ENCODE peak calls at places on chromosomes 6 and 20, in ten cellular contexts. N, E, K, F, S, Y, M, Q, D and G are unnamed samples.
A peak's percentile ranks its signal among the peaks of the same experiment; 100 is the strongest.

GRCh38 chr20:32651537-32651936 is 22.2 kb downstream of the C20orf203 start:
- DNase-seq in Q (no peak), M (no peak), D (no peak), E (no peak), F (no peak), K (no peak), S (no peak), N (no peak), Y (no peak), G (no peak)

GRCh38 chr6:19142236-19142635 is 694.9 kb upstream of the ID4 start:
- DNase-seq in M (no peak), Y (no peak), Q (peak; percentile 23), N (no peak), D (no peak), F (no peak), E (no peak), K (no peak), S (no peak), G (no peak)

GRCh38 chr6:11692451-11693376 is 85.9 kb downstream of the ADTRP start:
- DNase-seq in N (no peak), Y (no peak), K (no peak), S (no peak), E (no peak), F (no peak), Q (no peak), M (no peak), D (no peak), G (no peak)

GRCh38 chr20:52275243-52275817 is 83.8 kb upstream of the ZFP64 start:
- DNase-seq in N (no peak), E (no peak), K (no peak), F (no peak), Q (no peak), D (no peak), M (no peak), Y (no peak), S (no peak), G (no peak)

GRCh38 chr6:11729083-11729482 is 49.5 kb downstream of the ADTRP start:
- DNase-seq in E (no peak), K (no peak), Q (no peak), N (no peak), S (no peak), D (no peak), M (no peak), Y (no peak), F (no peak), G (no peak)

GRCh38 chr6:71290611-71291010 is 2.0 kb downstream of the OGFRL1 start:
- DNase-seq in K (no peak), E (no peak), Q (no peak), Y (no peak), S (no peak), D (no peak), F (no peak), N (no peak), M (no peak), G (no peak)

GRCh38 chr20:46990017-46990810 is 95.6 kb downstream of the EYA2 start:
- DNase-seq in D (no peak), N (no peak), Q (peak; percentile 69), F (no peak), E (no peak), M (peak; percentile 82), Y (no peak), S (no peak), K (no peak), G (no peak)

GRCh38 chr20:8215516-8215915 is 83.5 kb downstream of the PLCB1 start:
- DNase-seq in S (no peak), F (no peak), M (no peak), K (no peak), D (no peak), N (peak; percentile 16), E (no peak), Y (no peak), Q (peak; percentile 20), G (peak; percentile 71)

GRCh38 chr6:16322666-16323312 is 84.4 kb downstream of the GMPR start:
- DNase-seq in Y (no peak), Q (peak; percentile 21), D (no peak), M (no peak), F (no peak), S (peak; percentile 89), N (no peak), K (no peak), E (peak; percentile 49), G (peak; percentile 81)

GRCh38 chr6:51335543-51335942 is 516.9 kb downstream of the TFAP2B start:
- DNase-seq in K (no peak), Q (no peak), F (no peak), E (no peak), S (no peak), M (no peak), D (no peak), N (no peak), Y (no peak), G (no peak)
- H3K27me3 ChIP-seq in K (no peaks in the 10 kb centered on the region), Q (no peaks in the 10 kb centered on the region), F (no peaks in the 10 kb centered on the region), E (no peaks in the 10 kb centered on the region), S (no peaks in the 10 kb centered on the region), M (no peaks in the 10 kb centered on the region), D (no peaks in the 10 kb centered on the region), N (no peaks in the 10 kb centered on the region), Y (no peaks in the 10 kb centered on the region), G (no peaks in the 10 kb centered on the region)

DNA sequence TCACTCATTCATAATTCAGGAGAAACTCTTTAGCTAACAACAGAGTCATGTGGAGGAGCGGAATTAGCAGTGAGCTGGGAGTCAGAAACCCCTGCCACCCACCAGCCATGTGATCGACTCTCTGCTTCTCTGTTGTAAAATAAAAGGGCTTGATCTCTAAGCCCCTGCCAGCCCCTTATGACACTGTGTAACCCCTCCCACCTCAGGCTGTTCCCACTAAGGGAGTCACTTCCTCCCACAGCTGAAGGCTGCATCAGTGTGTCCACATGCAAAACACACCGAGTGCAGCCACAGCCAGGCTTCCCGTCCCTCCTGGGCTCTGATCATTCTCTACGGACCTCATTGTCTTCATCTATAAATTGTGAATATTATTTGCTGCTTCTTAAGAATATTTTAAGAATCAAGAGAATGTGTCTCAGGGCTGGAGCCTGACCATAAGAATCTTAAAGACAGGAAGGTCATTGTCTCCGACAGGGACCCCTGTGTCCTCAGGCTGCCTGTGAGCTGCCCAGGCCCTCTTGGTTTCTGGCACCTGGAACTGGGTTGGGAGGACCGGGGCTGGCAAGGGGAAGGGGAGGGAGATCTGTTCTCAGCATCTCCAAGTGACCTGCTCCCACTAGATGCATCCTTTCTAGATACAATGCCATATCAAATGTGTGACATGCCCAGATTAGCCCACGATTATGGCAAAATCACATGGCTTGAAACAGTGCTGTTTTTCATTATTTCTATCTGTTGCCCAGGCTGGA is 110.7 kb downstream of the SCML4 start:
- DNase-seq in E (no peak), S (no peak), Q (no peak), Y (no peak), M (no peak), D (no peak), N (no peak), F (no peak), K (no peak), G (no peak)
- H3K4me3 ChIP-seq in E (peak overlapping the region; percentile 5), S (no peak overlapping the region), Q (no peak overlapping the region), Y (peak overlapping the region; percentile 20), M (peak overlapping the region; percentile 54), D (no peak overlapping the region), N (no peak overlapping the region), F (no peak overlapping the region), K (no peak overlapping the region), G (no peak overlapping the region)

GRCh38 chr6:49551866-49552129 is 1.3 kb downstream of the C6orf141 start:
- DNase-seq in E (no peak), M (no peak), K (no peak), Q (no peak), Y (no peak), N (no peak), D (no peak), F (no peak), S (no peak), G (no peak)

GRCh38 chr6:49548613-49549304 is 1.7 kb upstream of the C6orf141 start:
- DNase-seq in S (no peak), F (no peak), N (no peak), E (no peak), Y (no peak), K (no peak), Q (no peak), M (no peak), D (no peak), G (no peak)

GRCh38 chr6:49549691-49550412 is 616 bp upstream of the C6orf141 start:
- DNase-seq in F (no peak), K (no peak), S (no peak), E (no peak), D (no peak), Q (no peak), Y (no peak), N (peak; percentile 21), M (no peak), G (no peak)

GRCh38 chr6:49551126-49551865 is 828 bp downstream of the C6orf141 start:
- DNase-seq in K (no peak), N (peak; percentile 40), M (no peak), D (no peak), S (no peak), F (no peak), E (no peak), Y (no peak), Q (no peak), G (no peak)

GRCh38 chr6:49550413-49551125 is at the start of gene C6orf141:
- DNase-seq in F (no peak), E (peak; percentile 31), S (no peak), Y (no peak), Q (no peak), D (no peak), N (peak; percentile 24), K (peak; percentile 70), M (no peak), G (no peak)
- TF ChIP-seq POLR2AphosphoS5 in F (no peak), E (no peak), S (no peak), Y (no peak), Q (no peak), D (no peak), N (no peak), K (peak; percentile 82), M (no peak), G (no peak)

DNA sequence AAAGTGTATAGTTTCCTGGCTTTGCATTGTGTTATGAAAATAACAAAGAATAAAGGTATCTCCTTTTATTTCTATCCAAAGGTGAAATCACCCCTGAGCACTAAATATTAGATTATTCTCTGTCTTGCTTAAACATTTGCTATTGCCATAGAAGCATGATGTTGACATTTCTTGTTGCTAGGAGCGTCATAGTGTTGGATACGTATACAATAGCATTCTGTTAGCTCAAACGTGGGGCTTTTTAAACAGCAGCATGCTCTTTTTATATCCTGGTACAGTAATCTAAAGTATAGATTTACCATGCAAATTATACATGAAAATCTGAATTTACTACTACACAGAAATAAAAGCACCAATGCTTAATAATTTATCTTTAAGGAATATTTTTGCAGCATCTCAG is 9.7 kb upstream of the HSF2 start:
- DNase-seq in E (no peak), Q (no peak), S (no peak), N (no peak), F (no peak), K (no peak), M (no peak), D (peak; percentile 23), Y (no peak), G (no peak)
- H3K27me3 ChIP-seq in E (no peaks in the 10 kb centered on the region), Q (no peaks in the 10 kb centered on the region), S (no peaks in the 10 kb centered on the region), N (peaks cover 13% of the 10 kb centered on the region), F (peaks cover 4% of the 10 kb centered on the region), K (no peaks in the 10 kb centered on the region), M (no peaks in the 10 kb centered on the region), D (peaks cover 3% of the 10 kb centered on the region), Y (no peaks in the 10 kb centered on the region), G (no peaks in the 10 kb centered on the region)